ENCODE peak calls at places on chromosome 20, in five cellular contexts. D is tibial nerve, H is epithelial cell of proximal tubule, N is astrocyte, U is cardiac fibroblast. I is an unnamed sample.

GRCh38 chr20:57894522-57894921 is 184.7 kb upstream of the PMEPA1 start:
- DNase-seq in D (no peak), H (no peak), N (no peak), U (no peak), I (no peak)

GRCh38 chr20:43789593-43789992 is 62.8 kb upstream of the GTSF1L start:
- DNase-seq in D (no peak), H (no peak), N (no peak), U (peak), I (no peak)

GRCh38 chr20:19495905-19496703 is 262.0 kb upstream of the RIN2 start:
- DNase-seq in D (no peak), H (no peak), N (peak), U (peak), I (no peak)

GRCh38 chr20:37319120-37319717 is 26.7 kb upstream of the SRC start:
- DNase-seq in D (no peak), H (no peak), N (peak), U (no peak), I (peak)

GRCh38 chr20:42901689-42902518 is 287.8 kb downstream of the PTPRT start:
- DNase-seq in D (no peak), H (no peak), N (no peak), U (no peak), I (no peak)

GRCh38 chr20:667351-668034 is 8.1 kb downstream of the SCRT2 start:
- DNase-seq in D (peak), H (no peak), N (no peak), U (peak), I (peak)

GRCh38 chr20:43583982-43584432 is 6.7 kb upstream of the IFT52 start:
- DNase-seq in D (peak), H (peak), N (peak), U (peak), I (peak)

GRCh38 chr20:33609504-33609903 is 52.6 kb upstream of the C20orf144 start:
- DNase-seq in D (no peak), H (no peak), N (no peak), U (no peak), I (no peak)

GRCh38 chr20:12077835-12078374 is 160.2 kb downstream of the BTBD3 start:
- DNase-seq in D (no peak), H (no peak), N (no peak), U (no peak), I (no peak)

GRCh38 chr20:64244281-64244805 is 11.2 kb upstream of the PCMTD2 start:
- DNase-seq in D (no peak), H (no peak), N (no peak), U (no peak), I (no peak)

GRCh38 chr20:36585410-36586125 is 12.2 kb downstream of the TGIF2 start:
- DNase-seq in D (no peak), H (no peak), N (no peak), U (peak), I (peak)

GRCh38 chr20:3797592-3798404 is 1.7 kb downstream of the CDC25B start:
- DNase-seq in D (no peak), H (no peak), N (no peak), U (no peak), I (peak)

GRCh38 chr20:7980332-7981046 is 39.1 kb downstream of the TMX4 start:
- DNase-seq in D (no peak), H (no peak), N (peak), U (peak), I (peak)

DNA sequence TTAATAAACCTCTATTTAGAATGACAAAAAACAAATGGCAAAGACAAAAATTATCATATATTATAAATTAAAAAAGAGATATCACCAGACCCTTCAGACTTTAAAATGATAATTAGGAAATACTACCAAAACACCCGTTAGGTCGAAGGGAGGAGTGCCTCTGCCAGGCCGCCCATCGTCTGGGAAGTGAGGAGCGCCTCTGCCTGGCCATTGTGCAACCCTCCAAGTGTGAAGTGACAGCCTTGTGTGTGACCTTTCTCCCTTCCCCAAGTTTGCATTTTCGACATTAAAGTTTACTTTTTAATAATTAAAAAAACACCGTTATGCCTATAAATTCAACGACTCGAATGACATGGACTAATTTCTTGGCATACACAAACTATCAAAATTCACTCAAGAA is 64.5 kb upstream of the TASP1 start:
- DNase-seq in D (no peak), H (no peak), N (no peak), U (no peak), I (no peak)
- TF ChIP-seq CTCF in D (no peak), H (no peak), N (no peak), U (no peak), I (no peak)

GRCh38 chr20:46683939-46684750 is 5.1 kb downstream of the TP53RK start:
- DNase-seq in D (peak), H (no peak), N (peak), U (peak), I (peak)
- H3K4me3 ChIP-seq in D (peak), H (peak), N (peak), U (peak), I (peak)

DNA sequence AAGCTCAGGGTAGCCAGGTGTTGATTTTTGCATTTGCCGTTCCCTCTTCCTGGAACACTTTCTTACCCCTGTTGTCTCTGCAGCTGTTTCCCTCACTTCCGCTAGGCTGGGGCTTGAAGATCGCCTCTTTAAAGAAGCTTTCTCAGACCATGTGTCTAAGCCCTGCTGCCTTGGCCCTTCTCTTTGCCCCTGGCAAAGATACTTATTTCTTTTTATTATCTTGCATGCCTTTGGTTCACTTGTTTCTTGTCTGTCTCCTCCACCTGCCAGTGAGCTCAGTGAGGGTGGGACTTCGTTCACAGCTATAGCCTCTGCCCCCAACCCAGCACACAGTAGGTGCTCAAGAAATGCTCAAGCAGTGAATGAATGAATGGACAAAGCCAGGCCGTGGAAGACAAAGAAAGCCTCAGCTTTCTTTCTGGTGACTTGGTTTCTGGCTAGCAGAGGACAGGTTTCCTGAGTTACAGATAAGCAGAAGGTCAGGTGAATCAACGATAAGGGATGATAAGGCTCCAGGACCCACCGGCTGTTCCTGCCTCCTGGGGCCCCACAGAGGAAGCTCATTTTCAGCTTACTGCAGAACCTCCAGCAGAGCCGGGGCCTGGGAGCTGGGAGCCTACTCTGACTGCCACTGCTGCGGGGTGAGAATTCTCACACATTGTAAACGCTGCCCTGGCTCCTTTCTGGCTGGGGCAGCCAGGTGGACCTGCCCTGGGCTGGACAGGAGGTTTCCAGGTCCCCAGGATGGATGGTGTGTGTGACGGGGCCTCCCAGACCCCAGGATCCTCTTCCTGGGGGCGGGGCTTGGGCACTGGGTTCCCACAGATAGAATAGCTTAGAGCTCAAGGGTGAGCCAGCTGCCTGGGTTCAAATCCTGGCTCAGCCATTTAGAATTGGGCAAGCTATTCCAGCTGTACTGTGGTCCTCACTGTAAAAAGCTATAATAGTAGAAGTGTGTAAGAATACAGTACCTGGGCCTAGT is 29.8 kb downstream of the SNAI1 start:
- DNase-seq in D (no peak), H (no peak), N (no peak), U (no peak), I (no peak)
- TF ChIP-seq CTCF in D (no peak), H (no peak), N (no peak), U (no peak), I (no peak)

DNA sequence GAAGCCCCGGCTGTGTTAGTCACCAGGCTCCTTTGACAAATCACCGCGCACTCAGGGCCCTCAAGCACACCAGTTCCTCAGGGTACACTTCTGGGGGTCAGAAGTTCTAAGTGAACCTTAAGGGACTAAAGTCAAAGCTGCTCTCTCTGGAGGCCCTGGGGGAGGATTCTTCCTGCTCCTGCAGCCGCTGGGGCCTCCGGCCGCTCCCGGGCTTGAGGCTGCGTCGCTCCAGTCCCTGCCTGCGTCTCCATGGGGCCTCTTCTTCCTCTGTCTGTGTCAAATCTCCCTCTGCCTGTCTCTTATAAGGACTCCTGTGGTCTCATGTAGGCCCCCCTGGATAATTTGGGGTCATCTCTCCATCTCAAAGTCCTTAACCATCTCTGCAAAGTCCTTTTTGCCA is 18.1 kb upstream of the GATA5 start:
- DNase-seq in D (no peak), H (no peak), N (no peak), U (no peak), I (no peak)
- H3K4me3 ChIP-seq in D (no peak), H (no peak), N (no peak), U (no peak), I (no peak)

DNA sequence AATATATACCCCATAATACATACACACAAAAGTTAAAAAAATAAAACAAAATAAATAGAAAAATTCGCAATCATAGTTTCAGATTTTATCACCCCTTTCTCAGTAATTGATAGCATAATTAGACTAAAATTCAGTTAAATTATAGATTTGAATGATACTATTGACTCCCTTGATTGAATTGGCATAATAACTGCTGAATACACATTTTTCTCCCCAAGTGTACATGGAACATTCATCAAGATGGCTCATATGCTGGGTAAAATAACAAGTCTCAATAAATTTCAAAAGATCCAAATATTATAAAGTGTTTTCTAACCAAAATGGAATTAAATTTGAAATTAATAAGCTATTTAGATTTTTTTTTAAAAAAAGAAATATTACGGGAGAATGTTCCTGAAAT is 616.1 kb downstream of the MAFB start:
- DNase-seq in D (no peak), H (no peak), N (no peak), U (no peak), I (no peak)
- TF ChIP-seq CTCF in D (no peak), H (no peak), N (no peak), U (no peak), I (no peak)

DNA sequence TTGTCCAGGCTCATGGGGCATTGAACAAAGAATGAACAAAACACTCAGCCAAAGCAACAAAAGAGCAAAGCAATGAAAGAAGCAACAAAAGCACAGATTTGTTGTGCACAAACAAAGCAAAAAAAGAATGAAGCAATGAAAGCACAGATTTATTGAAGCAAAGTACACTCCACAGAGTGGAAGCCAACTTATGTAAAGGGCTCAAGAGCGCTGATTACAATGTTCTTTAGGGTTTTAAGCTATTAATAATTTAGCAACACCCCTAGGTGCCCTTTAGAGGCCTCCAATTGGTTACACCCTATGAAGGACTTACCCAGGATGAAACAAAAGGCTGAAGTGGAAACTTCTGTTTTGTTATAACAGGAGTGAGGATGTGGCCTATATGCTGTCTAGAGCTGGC is 179.2 kb upstream of the PROKR2 start:
- DNase-seq in D (no peak), H (no peak), N (no peak), U (no peak), I (no peak)
- H3K4me3 ChIP-seq in D (no peak), H (no peak), N (no peak), U (no peak), I (no peak)